ENCODE peak calls at places on chromosomes 13 and 19, in five cellular contexts. One of them, this sample, is unnamed.

GRCh38 chr13:68176486-68176885 is 946.4 kb upstream of the PCDH9 start:
- DNase-seq in dorsolateral prefrontal cortex: no peak
- DNase-seq in thoracic aorta: no peak
- DNase-seq in adrenal gland: no peak
- DNase-seq in RWPE2: no peak
- DNase-seq in this sample: peak; percentile 89

GRCh38 chr13:78875792-78876580 is 217.0 kb upstream of the OBI1 start:
- DNase-seq in RWPE2: no peak
- DNase-seq in dorsolateral prefrontal cortex: no peak
- DNase-seq in thoracic aorta: no peak
- DNase-seq in adrenal gland: no peak
- DNase-seq in this sample: no peak

GRCh38 chr13:59776924-59777690 is 386.6 kb downstream of the DIAPH3 start:
- DNase-seq in dorsolateral prefrontal cortex: no peak
- DNase-seq in RWPE2: no peak
- DNase-seq in adrenal gland: no peak
- DNase-seq in thoracic aorta: no peak
- DNase-seq in this sample: peak; percentile 91

GRCh38 chr19:658916-659839 is 3.8 kb downstream of the RNF126 start:
- DNase-seq in dorsolateral prefrontal cortex: no peak
- DNase-seq in adrenal gland: peak; percentile 88
- DNase-seq in thoracic aorta: no peak
- DNase-seq in RWPE2: no peak
- DNase-seq in this sample: no peak

GRCh38 chr19:46860846-46861690 is at the start of gene ARHGAP35:
- DNase-seq in RWPE2: no peak
- DNase-seq in thoracic aorta: no peak
- DNase-seq in dorsolateral prefrontal cortex: no peak
- DNase-seq in adrenal gland: peak; percentile 52
- DNase-seq in this sample: no peak

GRCh38 chr19:2199215-2199614 is 35.5 kb downstream of the DOT1L start:
- DNase-seq in dorsolateral prefrontal cortex: no peak
- DNase-seq in RWPE2: no peak
- DNase-seq in thoracic aorta: no peak
- DNase-seq in adrenal gland: peak; percentile 58
- DNase-seq in this sample: no peak

GRCh38 chr13:46126552-46127171 is 21.8 kb upstream of the CPB2 start:
- DNase-seq in RWPE2: no peak
- DNase-seq in adrenal gland: peak; percentile 94
- DNase-seq in thoracic aorta: no peak
- DNase-seq in dorsolateral prefrontal cortex: peak; percentile 73
- DNase-seq in this sample: peak; percentile 78

GRCh38 chr19:30227661-30228112 is 144.5 kb upstream of the ZNF536 start:
- DNase-seq in RWPE2: no peak
- DNase-seq in thoracic aorta: no peak
- DNase-seq in dorsolateral prefrontal cortex: peak; percentile 81
- DNase-seq in adrenal gland: peak; percentile 74
- DNase-seq in this sample: peak; percentile 40

GRCh38 chr19:52065399-52065798 is 16.8 kb upstream of the ZNF432 start:
- DNase-seq in thoracic aorta: no peak
- DNase-seq in adrenal gland: no peak
- DNase-seq in RWPE2: no peak
- DNase-seq in dorsolateral prefrontal cortex: no peak
- DNase-seq in this sample: no peak

GRCh38 chr19:10872551-10873107 is 1.3 kb downstream of the CARM1 start:
- DNase-seq in RWPE2: no peak
- DNase-seq in thoracic aorta: no peak
- DNase-seq in dorsolateral prefrontal cortex: no peak
- DNase-seq in adrenal gland: no peak
- DNase-seq in this sample: no peak

GRCh38 chr19:2788237-2788636 is 2.9 kb downstream of the THOP1 start:
- DNase-seq in dorsolateral prefrontal cortex: no peak
- DNase-seq in RWPE2: no peak
- DNase-seq in thoracic aorta: no peak
- DNase-seq in adrenal gland: no peak
- DNase-seq in this sample: no peak

GRCh38 chr13:97749174-97749573 is 204.3 kb upstream of the IPO5 start:
- DNase-seq in adrenal gland: no peak
- DNase-seq in RWPE2: no peak
- DNase-seq in thoracic aorta: no peak
- DNase-seq in dorsolateral prefrontal cortex: no peak
- DNase-seq in this sample: no peak

GRCh38 chr13:82136880-82137279 is 1745.4 kb downstream of the SLITRK1 start:
- DNase-seq in dorsolateral prefrontal cortex: no peak
- DNase-seq in adrenal gland: no peak
- DNase-seq in RWPE2: no peak
- DNase-seq in thoracic aorta: no peak
- DNase-seq in this sample: no peak

GRCh38 chr13:50366488-50367174 is 351.4 kb downstream of the KCNRG start:
- DNase-seq in adrenal gland: no peak
- DNase-seq in RWPE2: no peak
- DNase-seq in thoracic aorta: no peak
- DNase-seq in dorsolateral prefrontal cortex: no peak
- DNase-seq in this sample: no peak

GRCh38 chr13:50361282-50361681 is 346.0 kb downstream of the KCNRG start:
- DNase-seq in RWPE2: no peak
- DNase-seq in dorsolateral prefrontal cortex: no peak
- DNase-seq in adrenal gland: no peak
- DNase-seq in thoracic aorta: no peak
- DNase-seq in this sample: no peak

GRCh38 chr13:50365300-50365682 is 350.0 kb downstream of the KCNRG start:
- DNase-seq in dorsolateral prefrontal cortex: no peak
- DNase-seq in thoracic aorta: no peak
- DNase-seq in adrenal gland: no peak
- DNase-seq in RWPE2: no peak
- DNase-seq in this sample: no peak

GRCh38 chr13:50369646-50370045 is 354.4 kb downstream of the KCNRG start:
- DNase-seq in thoracic aorta: no peak
- DNase-seq in RWPE2: no peak
- DNase-seq in adrenal gland: no peak
- DNase-seq in dorsolateral prefrontal cortex: no peak
- DNase-seq in this sample: no peak

DNA sequence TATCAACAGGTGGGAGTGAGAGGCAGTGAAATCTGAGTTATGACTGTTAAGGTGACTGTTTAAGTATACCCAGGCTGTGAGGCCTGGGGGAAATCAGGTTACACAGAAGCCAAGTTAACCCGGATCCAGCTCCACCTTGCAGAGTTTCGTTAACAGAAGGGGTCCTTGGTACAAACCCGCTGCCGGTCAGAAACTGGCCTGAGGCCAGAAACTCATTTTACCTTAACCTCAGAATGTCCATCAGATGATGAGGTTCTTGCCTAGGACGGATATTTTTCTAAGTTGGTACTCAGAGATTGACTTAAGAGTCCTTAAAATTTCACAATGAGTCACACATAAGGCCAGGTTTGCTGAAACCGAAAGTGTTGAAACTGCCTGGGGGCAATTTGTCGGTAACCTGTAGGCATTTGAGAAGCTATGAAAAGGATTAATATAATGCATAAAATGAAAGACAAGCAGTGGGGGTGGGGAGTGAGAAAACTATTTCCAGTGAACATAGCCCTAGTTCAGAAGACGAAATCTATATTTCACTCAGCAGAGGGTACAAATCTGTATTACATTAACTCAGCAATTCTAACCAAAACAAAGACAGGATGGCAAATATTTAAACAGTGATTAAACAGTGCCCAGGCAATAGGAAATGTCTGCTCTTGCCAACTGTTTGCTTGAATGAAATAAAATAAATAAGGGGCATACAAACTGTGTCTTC is 350.6 kb downstream of the KCNRG start:
- DNase-seq in adrenal gland: no peak
- DNase-seq in thoracic aorta: no peak
- DNase-seq in RWPE2: peak; percentile 57
- DNase-seq in dorsolateral prefrontal cortex: no peak
- DNase-seq in this sample: no peak
- H3K27ac ChIP-seq in adrenal gland: no peak overlapping the region
- H3K27ac ChIP-seq in thoracic aorta: peak overlapping the region; percentile 0
- H3K27ac ChIP-seq in RWPE2: no peak overlapping the region
- H3K27ac ChIP-seq in dorsolateral prefrontal cortex: no peak overlapping the region
- H3K27ac ChIP-seq in this sample: no peak overlapping the region

GRCh38 chr19:18308948-18309325 is 13.9 kb downstream of the LSM4 start:
- DNase-seq in adrenal gland: no peak
- DNase-seq in dorsolateral prefrontal cortex: no peak
- DNase-seq in RWPE2: no peak
- DNase-seq in thoracic aorta: no peak
- DNase-seq in this sample: no peak
- H3K27ac ChIP-seq in adrenal gland: peak overlapping the region; percentile 99
- H3K27ac ChIP-seq in dorsolateral prefrontal cortex: no peak overlapping the region
- H3K27ac ChIP-seq in RWPE2: no peak overlapping the region
- H3K27ac ChIP-seq in thoracic aorta: peak overlapping the region; percentile 86
- H3K27ac ChIP-seq in this sample: no peak overlapping the region

DNA sequence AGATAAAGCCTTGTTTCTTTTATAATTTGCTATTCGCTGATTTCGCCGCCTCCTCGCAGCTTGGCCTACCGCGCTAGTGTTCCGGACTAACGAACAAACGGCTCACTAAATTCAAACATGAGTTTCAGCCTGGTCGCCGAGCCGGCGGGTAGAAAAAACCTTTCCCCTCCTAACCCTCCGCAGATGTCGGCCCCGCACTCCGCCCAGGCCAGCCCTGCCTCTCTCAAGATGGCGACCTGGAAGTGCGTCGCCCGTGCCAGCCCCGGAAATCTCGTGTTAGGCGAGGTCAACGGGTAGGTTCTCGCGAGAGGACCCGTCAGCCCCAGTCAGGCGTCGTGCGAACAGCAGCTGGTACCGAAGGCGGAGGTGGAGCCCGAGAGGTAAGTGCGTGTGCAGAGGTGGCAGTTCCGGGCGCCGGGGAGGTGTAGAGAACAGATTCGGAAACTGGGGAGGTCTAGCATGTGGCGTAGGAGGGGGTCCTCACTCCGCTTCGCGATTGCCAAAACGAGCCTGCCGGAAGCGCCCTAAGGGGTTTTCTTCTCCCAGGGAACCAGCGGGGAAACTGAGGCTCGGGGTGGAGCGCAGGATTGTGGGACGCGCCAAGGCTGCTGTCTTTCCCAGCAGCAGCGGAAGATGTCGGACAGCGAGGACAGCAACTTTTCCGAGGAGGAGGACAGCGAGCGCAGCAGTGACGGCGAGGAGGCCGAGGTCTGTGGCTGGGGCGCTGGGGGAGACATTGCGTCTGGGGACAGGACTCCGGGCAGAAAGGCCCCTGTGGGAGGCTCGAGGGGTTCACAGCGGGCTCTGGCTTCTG is at the start of gene SUPT5H:
- DNase-seq in thoracic aorta: peak; percentile 79
- DNase-seq in RWPE2: peak; percentile 98
- DNase-seq in adrenal gland: peak; percentile 99
- DNase-seq in dorsolateral prefrontal cortex: peak; percentile 95
- DNase-seq in this sample: peak; percentile 95
- H3K27ac ChIP-seq in thoracic aorta: peak within 1 kb of the TSS; percentile 97
- H3K27ac ChIP-seq in RWPE2: peak within 1 kb of the TSS; percentile 57
- H3K27ac ChIP-seq in adrenal gland: peak within 1 kb of the TSS; percentile 95
- H3K27ac ChIP-seq in dorsolateral prefrontal cortex: peak within 1 kb of the TSS; percentile 93
- H3K27ac ChIP-seq in this sample: peak within 1 kb of the TSS; percentile 88

GRCh38 chr19:55536951-55537740 is at the start of gene SBK2:
- DNase-seq in dorsolateral prefrontal cortex: no peak
- DNase-seq in thoracic aorta: no peak
- DNase-seq in adrenal gland: no peak
- DNase-seq in RWPE2: no peak
- DNase-seq in this sample: no peak
- H3K27ac ChIP-seq in dorsolateral prefrontal cortex: no peak within 1 kb of the TSS
- H3K27ac ChIP-seq in thoracic aorta: no peak within 1 kb of the TSS
- H3K27ac ChIP-seq in adrenal gland: no peak within 1 kb of the TSS
- H3K27ac ChIP-seq in RWPE2: no peak within 1 kb of the TSS
- H3K27ac ChIP-seq in this sample: no peak within 1 kb of the TSS

GRCh38 chr19:56295531-56296455 is 18.8 kb downstream of the ZSCAN5A start:
- DNase-seq in dorsolateral prefrontal cortex: no peak
- DNase-seq in adrenal gland: no peak
- DNase-seq in RWPE2: peak; percentile 75
- DNase-seq in thoracic aorta: no peak
- DNase-seq in this sample: no peak
- H3K27ac ChIP-seq in dorsolateral prefrontal cortex: no peak overlapping the region
- H3K27ac ChIP-seq in adrenal gland: no peak overlapping the region
- H3K27ac ChIP-seq in RWPE2: peak overlapping the region; percentile 76
- H3K27ac ChIP-seq in thoracic aorta: no peak overlapping the region
- H3K27ac ChIP-seq in this sample: no peak overlapping the region

GRCh38 chr19:38796154-38796553 is 7.2 kb downstream of the LGALS7B start:
- DNase-seq in thoracic aorta: no peak
- DNase-seq in dorsolateral prefrontal cortex: no peak
- DNase-seq in adrenal gland: no peak
- DNase-seq in RWPE2: no peak
- DNase-seq in this sample: no peak

GRCh38 chr19:38795549-38795948 is 6.5 kb downstream of the LGALS7B start:
- DNase-seq in dorsolateral prefrontal cortex: no peak
- DNase-seq in adrenal gland: no peak
- DNase-seq in RWPE2: no peak
- DNase-seq in thoracic aorta: no peak
- DNase-seq in this sample: no peak

GRCh38 chr19:38801359-38802095 is 11.2 kb downstream of the LGALS4 start:
- DNase-seq in thoracic aorta: no peak
- DNase-seq in RWPE2: no peak
- DNase-seq in adrenal gland: no peak
- DNase-seq in dorsolateral prefrontal cortex: no peak
- DNase-seq in this sample: no peak

GRCh38 chr19:38800577-38801347 is 11.8 kb downstream of the LGALS7B start:
- DNase-seq in adrenal gland: no peak
- DNase-seq in RWPE2: no peak
- DNase-seq in dorsolateral prefrontal cortex: no peak
- DNase-seq in thoracic aorta: no peak
- DNase-seq in this sample: no peak

DNA sequence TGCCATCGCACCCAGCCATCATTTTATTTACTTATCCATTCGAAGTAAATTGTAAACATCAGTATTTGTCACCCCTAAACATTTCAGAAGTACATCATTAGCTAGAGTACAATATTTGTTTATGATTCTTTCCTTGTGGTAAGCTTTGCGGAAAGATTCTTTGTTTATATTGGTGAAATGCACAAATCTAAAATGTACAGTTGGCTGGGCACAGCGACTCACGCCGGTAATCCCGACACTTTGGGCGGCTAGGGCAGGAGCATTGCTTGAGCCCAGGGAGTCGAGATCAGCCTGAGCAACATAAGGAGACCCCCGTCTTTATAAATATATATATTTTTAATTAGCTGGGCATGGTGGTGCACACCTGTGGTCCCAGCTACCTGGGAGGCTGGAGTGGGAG is 10.1 kb downstream of the LGALS7B start:
- DNase-seq in thoracic aorta: no peak
- DNase-seq in dorsolateral prefrontal cortex: no peak
- DNase-seq in RWPE2: no peak
- DNase-seq in adrenal gland: no peak
- DNase-seq in this sample: no peak
- H3K27ac ChIP-seq in thoracic aorta: no peak overlapping the region
- H3K27ac ChIP-seq in dorsolateral prefrontal cortex: no peak overlapping the region
- H3K27ac ChIP-seq in RWPE2: peak overlapping the region; percentile 53
- H3K27ac ChIP-seq in adrenal gland: no peak overlapping the region
- H3K27ac ChIP-seq in this sample: no peak overlapping the region

GRCh38 chr13:111217661-111218060 is 102.6 kb downstream of the ARHGEF7 start:
- DNase-seq in adrenal gland: peak; percentile 85
- DNase-seq in dorsolateral prefrontal cortex: no peak
- DNase-seq in RWPE2: no peak
- DNase-seq in thoracic aorta: no peak
- DNase-seq in this sample: no peak

GRCh38 chr13:111215081-111216047 is 100.3 kb downstream of the ARHGEF7 start:
- DNase-seq in adrenal gland: no peak
- DNase-seq in RWPE2: no peak
- DNase-seq in dorsolateral prefrontal cortex: no peak
- DNase-seq in thoracic aorta: no peak
- DNase-seq in this sample: no peak

GRCh38 chr13:111219950-111220349 is 100.5 kb upstream of the TEX29 start:
- DNase-seq in thoracic aorta: no peak
- DNase-seq in dorsolateral prefrontal cortex: no peak
- DNase-seq in RWPE2: no peak
- DNase-seq in adrenal gland: no peak
- DNase-seq in this sample: no peak

GRCh38 chr13:111216166-111216960 is 101.3 kb downstream of the ARHGEF7 start:
- DNase-seq in thoracic aorta: no peak
- DNase-seq in dorsolateral prefrontal cortex: peak; percentile 60
- DNase-seq in RWPE2: no peak
- DNase-seq in adrenal gland: peak; percentile 69
- DNase-seq in this sample: peak; percentile 55

GRCh38 chr13:111219306-111219705 is 101.1 kb upstream of the TEX29 start:
- DNase-seq in adrenal gland: peak; percentile 72
- DNase-seq in RWPE2: no peak
- DNase-seq in dorsolateral prefrontal cortex: peak; percentile 57
- DNase-seq in thoracic aorta: no peak
- DNase-seq in this sample: peak; percentile 88
- H3K27ac ChIP-seq in adrenal gland: peak overlapping the region; percentile 73
- H3K27ac ChIP-seq in RWPE2: no peak overlapping the region
- H3K27ac ChIP-seq in dorsolateral prefrontal cortex: peak overlapping the region; percentile 65
- H3K27ac ChIP-seq in thoracic aorta: peak overlapping the region; percentile 59
- H3K27ac ChIP-seq in this sample: peak overlapping the region; percentile 38